ENCODE peak calls at places on chromosomes 5 and 9, in seven cellular contexts. H, E, Y, J, N, C and G are unnamed samples.

GRCh38 chr9:21559402-21560280 is 77.5 kb upstream of the IFNE start:
- DNase-seq in H (peak), E (peak), Y (no peak), J (peak), N (no peak), C (peak), G (peak)

GRCh38 chr5:132476853-132477729 is 13.5 kb downstream of the IRF1 start:
- DNase-seq in H (no peak), E (no peak), Y (no peak), J (peak), N (no peak), C (no peak), G (no peak)

GRCh38 chr5:58496488-58496887 is 5.3 kb downstream of the GAPT start:
- DNase-seq in H (no peak), E (no peak), Y (no peak), J (no peak), N (no peak), C (no peak), G (no peak)

GRCh38 chr9:444528-444927 is 229.9 kb downstream of the DOCK8 start:
- DNase-seq in H (no peak), E (no peak), Y (no peak), J (no peak), N (no peak), C (peak), G (no peak)

GRCh38 chr5:1512541-1513291 is 11.0 kb downstream of the LPCAT1 start:
- DNase-seq in H (no peak), E (no peak), Y (no peak), J (no peak), N (no peak), C (no peak), G (no peak)

GRCh38 chr5:87997662-87998061 is 271.0 kb downstream of the TMEM161B start:
- DNase-seq in H (no peak), E (no peak), Y (no peak), J (no peak), N (no peak), C (no peak), G (no peak)

GRCh38 chr5:10563132-10563939 is 534 bp upstream of the ANKRD33B start:
- DNase-seq in H (peak), E (peak), Y (no peak), J (peak), N (no peak), C (no peak), G (peak)

GRCh38 chr5:125189451-125190051 is 443.1 kb upstream of the ZNF608 start:
- DNase-seq in H (no peak), E (peak), Y (no peak), J (no peak), N (no peak), C (peak), G (no peak)

GRCh38 chr5:39605966-39606591 is 181.3 kb upstream of the DAB2 start:
- DNase-seq in H (peak), E (peak), Y (no peak), J (no peak), N (no peak), C (peak), G (no peak)

GRCh38 chr5:147384346-147385193 is 125.3 kb downstream of the DPYSL3 start:
- DNase-seq in H (no peak), E (no peak), Y (no peak), J (no peak), N (no peak), C (peak), G (no peak)

GRCh38 chr5:179137643-179138567 is 77.7 kb downstream of the ZNF354C start:
- DNase-seq in H (no peak), E (no peak), Y (no peak), J (no peak), N (no peak), C (no peak), G (no peak)

GRCh38 chr9:76159288-76159926 is 234.8 kb downstream of the RFK start:
- DNase-seq in H (no peak), E (no peak), Y (no peak), J (no peak), N (no peak), C (no peak), G (no peak)

GRCh38 chr9:108704156-108704852 is 151.5 kb downstream of the ACTL7B start:
- DNase-seq in H (no peak), E (peak), Y (no peak), J (no peak), N (no peak), C (peak), G (no peak)

GRCh38 chr9:15999422-16000339 is 446.8 kb downstream of the CCDC171 start:
- DNase-seq in H (peak), E (peak), Y (no peak), J (peak), N (peak), C (peak), G (no peak)

DNA sequence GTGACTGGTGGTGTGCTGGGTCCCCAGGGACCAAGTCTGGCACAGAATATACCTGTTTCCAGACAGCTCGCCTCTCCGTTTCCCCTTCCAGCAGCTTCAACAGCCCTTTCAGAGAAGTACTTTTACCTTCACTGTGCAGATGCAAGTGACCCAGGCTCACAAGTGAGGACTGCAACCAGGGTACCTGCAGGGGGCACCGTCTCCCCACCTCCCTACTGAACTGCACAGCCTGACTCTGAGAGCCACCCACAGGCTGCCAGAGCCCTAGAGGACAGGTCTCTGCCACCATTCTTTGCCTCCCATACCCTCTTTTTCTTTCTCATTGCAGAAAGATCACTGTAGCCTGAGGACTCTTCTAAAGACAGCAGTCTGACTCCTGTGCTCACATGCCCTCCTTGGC is 15.4 kb downstream of the IL9 start:
- DNase-seq in H (peak), E (peak), Y (peak), J (no peak), N (no peak), C (no peak), G (no peak)
- TF ChIP-seq CTCF in H (peak), E (peak), Y (peak), J (no peak), N (peak), C (peak), G (no peak)

GRCh38 chr9:133274236-133275104 is 531 bp downstream of the ABO start:
- DNase-seq in H (no peak), E (no peak), Y (no peak), J (no peak), N (no peak), C (no peak), G (no peak)

GRCh38 chr9:133276001-133276884 is 1.2 kb upstream of the ABO start:
- DNase-seq in H (no peak), E (no peak), Y (no peak), J (no peak), N (no peak), C (no peak), G (no peak)

GRCh38 chr9:133273819-133274218 is 1.2 kb downstream of the ABO start:
- DNase-seq in H (no peak), E (no peak), Y (no peak), J (no peak), N (no peak), C (no peak), G (no peak)

GRCh38 chr9:133276923-133277322 is 1.9 kb upstream of the ABO start:
- DNase-seq in H (no peak), E (no peak), Y (no peak), J (no peak), N (no peak), C (no peak), G (no peak)

GRCh38 chr9:133275105-133276000 is at the start of gene ABO:
- DNase-seq in H (no peak), E (no peak), Y (no peak), J (peak), N (no peak), C (no peak), G (peak)
- TF ChIP-seq CTCF in H (peak), E (no peak), Y (peak), J (peak), N (peak), C (no peak), G (no peak)

DNA sequence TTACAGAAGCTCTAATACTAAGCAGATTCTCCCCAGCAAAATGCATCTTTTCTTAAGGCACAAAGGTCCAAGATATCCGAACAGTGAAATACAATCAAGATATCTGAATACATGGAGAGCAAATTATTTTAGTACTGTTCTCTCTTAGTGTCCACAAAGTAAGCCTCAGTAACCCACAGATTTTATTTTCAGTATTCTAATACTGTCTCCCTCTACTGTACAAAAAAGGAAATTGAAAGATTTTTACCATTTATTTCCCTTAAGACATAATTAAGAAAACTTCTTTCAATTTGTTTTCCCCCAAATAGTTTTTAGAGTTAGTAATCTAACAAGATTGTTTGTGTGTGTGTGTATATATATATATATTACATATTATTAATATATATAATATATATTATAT is 24.7 kb upstream of the NOL6 start:
- DNase-seq in H (no peak), E (peak), Y (no peak), J (no peak), N (no peak), C (no peak), G (no peak)
- TF ChIP-seq CTCF in H (peak), E (no peak), Y (no peak), J (peak), N (no peak), C (peak), G (peak)

GRCh38 chr5:167573274-167574127 is 717.9 kb upstream of the WWC1 start:
- DNase-seq in H (no peak), E (no peak), Y (peak), J (no peak), N (no peak), C (peak), G (no peak)
- TF ChIP-seq CTCF in H (no peak), E (no peak), Y (no peak), J (no peak), N (no peak), C (peak), G (no peak)

DNA sequence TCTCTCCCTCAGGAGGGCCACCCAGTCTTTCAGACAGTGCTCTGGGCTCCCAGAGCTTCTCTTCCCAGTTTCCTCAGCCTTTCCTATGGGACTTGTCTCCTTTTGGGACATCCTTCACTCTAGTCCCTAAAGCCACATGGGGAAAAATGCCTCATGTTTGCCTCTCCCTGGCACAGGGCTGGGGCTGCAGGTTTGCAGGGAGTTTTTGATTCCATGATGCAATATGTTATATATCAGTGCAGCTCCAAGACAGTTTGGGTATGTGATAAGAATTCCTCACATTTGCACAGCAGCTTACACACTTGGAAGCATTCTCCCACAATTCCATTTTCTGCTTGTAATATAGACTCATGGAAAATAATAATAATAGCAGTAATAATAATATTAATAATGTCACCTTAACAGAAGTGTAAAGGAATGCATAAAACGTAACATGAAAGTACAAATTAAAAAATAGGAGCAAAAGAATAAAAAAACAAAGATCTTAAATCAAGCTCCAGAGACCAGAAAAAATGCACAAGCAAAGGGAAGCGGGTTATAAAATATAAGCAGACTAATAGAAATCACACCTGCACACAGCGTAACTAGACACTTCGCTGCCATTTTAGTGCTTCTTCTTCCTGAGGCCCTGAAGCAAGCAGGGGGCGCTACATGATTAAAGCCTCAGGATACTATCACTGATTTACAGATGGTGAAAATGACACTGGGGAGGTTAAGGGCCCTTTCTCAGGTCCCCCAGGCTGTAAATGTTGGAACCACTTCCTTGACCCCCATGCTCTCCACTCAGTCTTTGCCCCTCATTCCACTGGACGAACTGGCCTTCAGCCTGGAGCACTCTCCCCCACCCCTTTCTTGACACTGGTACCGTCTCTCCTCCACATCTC is 70.0 kb upstream of the IL17B start:
- DNase-seq in H (no peak), E (peak), Y (no peak), J (no peak), N (no peak), C (no peak), G (no peak)
- TF ChIP-seq CTCF in H (peak), E (peak), Y (peak), J (peak), N (no peak), C (peak), G (peak)